ENCODE peak calls at places on chromosomes 5 and 9, in ten cellular contexts. One of them, this sample, is unnamed.

GRCh38 chr9:112535364-112535763 is 48.7 kb downstream of the KIAA1958 start:
- DNase-seq in lower lobe of right lung: no peak
- DNase-seq in breast epithelium: no peak
- DNase-seq in adipocyte: peak; percentile 44
- DNase-seq in GM23248: peak; percentile 44
- DNase-seq in colonic mucosa: no peak
- DNase-seq in PC-3: no peak
- DNase-seq in A549: no peak
- DNase-seq in fibroblast of lung: peak; percentile 42
- DNase-seq in Peyer's patch: no peak
- DNase-seq in this sample: no peak

GRCh38 chr9:111866976-111867375 is 29.6 kb upstream of the UGCG start:
- DNase-seq in lower lobe of right lung: no peak
- DNase-seq in breast epithelium: no peak
- DNase-seq in adipocyte: peak; percentile 42
- DNase-seq in GM23248: peak; percentile 71
- DNase-seq in colonic mucosa: no peak
- DNase-seq in PC-3: peak; percentile 84
- DNase-seq in A549: no peak
- DNase-seq in fibroblast of lung: peak; percentile 86
- DNase-seq in Peyer's patch: no peak
- DNase-seq in this sample: no peak

GRCh38 chr5:133343196-133343595 is 269.1 kb downstream of the FSTL4 start:
- DNase-seq in lower lobe of right lung: no peak
- DNase-seq in breast epithelium: peak; percentile 41
- DNase-seq in adipocyte: no peak
- DNase-seq in GM23248: no peak
- DNase-seq in colonic mucosa: no peak
- DNase-seq in PC-3: no peak
- DNase-seq in A549: no peak
- DNase-seq in fibroblast of lung: no peak
- DNase-seq in Peyer's patch: no peak
- DNase-seq in this sample: no peak

GRCh38 chr9:8895498-8896224 is 1096.1 kb upstream of the DMAC1 start:
- DNase-seq in lower lobe of right lung: no peak
- DNase-seq in breast epithelium: no peak
- DNase-seq in adipocyte: peak; percentile 14
- DNase-seq in GM23248: peak; percentile 20
- DNase-seq in colonic mucosa: no peak
- DNase-seq in PC-3: no peak
- DNase-seq in A549: peak; percentile 5
- DNase-seq in fibroblast of lung: peak; percentile 30
- DNase-seq in Peyer's patch: no peak
- DNase-seq in this sample: no peak

GRCh38 chr5:72555871-72556270 is 48.7 kb upstream of the ZNF366 start:
- DNase-seq in lower lobe of right lung: no peak
- DNase-seq in breast epithelium: no peak
- DNase-seq in adipocyte: peak; percentile 17
- DNase-seq in GM23248: peak; percentile 30
- DNase-seq in colonic mucosa: no peak
- DNase-seq in PC-3: no peak
- DNase-seq in A549: no peak
- DNase-seq in fibroblast of lung: no peak
- DNase-seq in Peyer's patch: no peak
- DNase-seq in this sample: no peak

GRCh38 chr9:32449969-32450368 is 65.5 kb downstream of the ACO1 start:
- DNase-seq in lower lobe of right lung: no peak
- DNase-seq in breast epithelium: no peak
- DNase-seq in adipocyte: no peak
- DNase-seq in GM23248: no peak
- DNase-seq in colonic mucosa: no peak
- DNase-seq in PC-3: no peak
- DNase-seq in A549: no peak
- DNase-seq in fibroblast of lung: no peak
- DNase-seq in Peyer's patch: no peak
- DNase-seq in this sample: no peak

GRCh38 chr9:130199605-130200004 is 27.4 kb downstream of the NCS1 start:
- DNase-seq in lower lobe of right lung: no peak
- DNase-seq in breast epithelium: no peak
- DNase-seq in adipocyte: no peak
- DNase-seq in GM23248: peak; percentile 44
- DNase-seq in colonic mucosa: no peak
- DNase-seq in PC-3: no peak
- DNase-seq in A549: no peak
- DNase-seq in fibroblast of lung: peak; percentile 96
- DNase-seq in Peyer's patch: no peak
- DNase-seq in this sample: no peak

GRCh38 chr9:12776775-12777055 is 1.9 kb downstream of the LURAP1L start:
- DNase-seq in lower lobe of right lung: no peak
- DNase-seq in breast epithelium: no peak
- DNase-seq in adipocyte: peak; percentile 56
- DNase-seq in GM23248: peak; percentile 73
- DNase-seq in colonic mucosa: no peak
- DNase-seq in PC-3: no peak
- DNase-seq in A549: no peak
- DNase-seq in fibroblast of lung: peak; percentile 72
- DNase-seq in Peyer's patch: no peak
- DNase-seq in this sample: no peak

GRCh38 chr5:29402270-29402669 is 1791.2 kb upstream of the CDH6 start:
- DNase-seq in lower lobe of right lung: no peak
- DNase-seq in breast epithelium: no peak
- DNase-seq in adipocyte: no peak
- DNase-seq in GM23248: no peak
- DNase-seq in colonic mucosa: no peak
- DNase-seq in PC-3: no peak
- DNase-seq in A549: no peak
- DNase-seq in fibroblast of lung: no peak
- DNase-seq in Peyer's patch: no peak
- DNase-seq in this sample: no peak
- H3K9me3 ChIP-seq in lower lobe of right lung: peaks cover 7% of the 10 kb centered on the region
- H3K9me3 ChIP-seq in breast epithelium: no peaks in the 10 kb centered on the region
- H3K9me3 ChIP-seq in adipocyte: peaks cover 29% of the 10 kb centered on the region
- H3K9me3 ChIP-seq in GM23248: no peaks in the 10 kb centered on the region
- H3K9me3 ChIP-seq in colonic mucosa: no peaks in the 10 kb centered on the region
- H3K9me3 ChIP-seq in PC-3: no peaks in the 10 kb centered on the region
- H3K9me3 ChIP-seq in A549: peaks cover 10% of the 10 kb centered on the region
- H3K9me3 ChIP-seq in fibroblast of lung: no peaks in the 10 kb centered on the region
- H3K9me3 ChIP-seq in Peyer's patch: no peaks in the 10 kb centered on the region
- H3K9me3 ChIP-seq in this sample: no peaks in the 10 kb centered on the region

GRCh38 chr5:141356133-141356532 is 1.3 kb downstream of the PCDHGA4 start:
- DNase-seq in lower lobe of right lung: no peak
- DNase-seq in breast epithelium: no peak
- DNase-seq in adipocyte: no peak
- DNase-seq in GM23248: no peak
- DNase-seq in colonic mucosa: no peak
- DNase-seq in PC-3: no peak
- DNase-seq in A549: no peak
- DNase-seq in fibroblast of lung: no peak
- DNase-seq in Peyer's patch: no peak
- DNase-seq in this sample: no peak
- H3K9me3 ChIP-seq in lower lobe of right lung: peaks cover 62% of the 10 kb centered on the region
- H3K9me3 ChIP-seq in breast epithelium: peaks cover 74% of the 10 kb centered on the region
- H3K9me3 ChIP-seq in adipocyte: peaks cover 63% of the 10 kb centered on the region
- H3K9me3 ChIP-seq in GM23248: peaks cover 3% of the 10 kb centered on the region
- H3K9me3 ChIP-seq in colonic mucosa: no peaks in the 10 kb centered on the region
- H3K9me3 ChIP-seq in PC-3: no peaks in the 10 kb centered on the region
- H3K9me3 ChIP-seq in A549: peaks cover 58% of the 10 kb centered on the region
- H3K9me3 ChIP-seq in fibroblast of lung: no peaks in the 10 kb centered on the region
- H3K9me3 ChIP-seq in Peyer's patch: peaks cover 14% of the 10 kb centered on the region
- H3K9me3 ChIP-seq in this sample: peaks cover 2% of the 10 kb centered on the region

DNA sequence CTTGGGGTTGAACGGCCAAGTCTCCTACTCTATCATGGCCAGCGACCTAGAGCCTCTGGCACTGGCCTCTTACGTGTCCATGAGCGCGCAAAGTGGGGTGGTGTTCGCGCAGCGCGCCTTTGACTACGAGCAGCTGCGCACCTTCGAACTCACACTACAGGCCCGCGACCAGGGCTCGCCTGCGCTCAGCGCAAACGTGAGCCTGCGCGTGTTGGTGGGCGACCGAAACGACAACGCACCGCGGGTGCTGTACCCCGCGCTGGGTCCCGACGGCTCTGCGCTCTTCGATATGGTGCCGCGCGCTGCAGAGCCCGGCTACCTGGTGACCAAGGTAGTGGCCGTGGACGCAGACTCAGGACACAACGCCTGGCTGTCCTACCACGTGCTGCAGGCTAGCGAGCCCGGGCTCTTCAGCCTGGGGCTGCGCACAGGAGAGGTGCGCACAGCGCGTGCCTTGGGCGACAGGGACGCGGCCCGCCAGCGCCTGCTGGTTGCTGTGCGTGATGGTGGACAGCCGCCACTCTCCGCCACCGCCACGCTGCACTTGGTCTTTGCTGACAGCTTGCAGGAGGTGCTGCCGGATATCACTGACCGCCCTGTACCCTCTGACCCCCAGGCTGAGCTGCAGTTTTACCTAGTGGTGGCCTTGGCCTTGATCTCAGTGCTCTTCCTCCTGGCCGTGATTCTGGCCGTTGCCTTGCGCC is 2.0 kb downstream of the PCDHGB5 start:
- DNase-seq in lower lobe of right lung: no peak
- DNase-seq in breast epithelium: no peak
- DNase-seq in adipocyte: no peak
- DNase-seq in GM23248: no peak
- DNase-seq in colonic mucosa: no peak
- DNase-seq in PC-3: no peak
- DNase-seq in A549: no peak
- DNase-seq in fibroblast of lung: no peak
- DNase-seq in Peyer's patch: no peak
- DNase-seq in this sample: no peak
- H3K9me3 ChIP-seq in lower lobe of right lung: peaks cover 63% of the 10 kb centered on the region
- H3K9me3 ChIP-seq in breast epithelium: peaks cover 79% of the 10 kb centered on the region
- H3K9me3 ChIP-seq in adipocyte: peaks cover 44% of the 10 kb centered on the region
- H3K9me3 ChIP-seq in GM23248: no peaks in the 10 kb centered on the region
- H3K9me3 ChIP-seq in colonic mucosa: no peaks in the 10 kb centered on the region
- H3K9me3 ChIP-seq in PC-3: peaks cover 7% of the 10 kb centered on the region
- H3K9me3 ChIP-seq in A549: peaks cover 68% of the 10 kb centered on the region
- H3K9me3 ChIP-seq in fibroblast of lung: peaks cover 4% of the 10 kb centered on the region
- H3K9me3 ChIP-seq in Peyer's patch: peaks cover 31% of the 10 kb centered on the region
- H3K9me3 ChIP-seq in this sample: no peaks in the 10 kb centered on the region

DNA sequence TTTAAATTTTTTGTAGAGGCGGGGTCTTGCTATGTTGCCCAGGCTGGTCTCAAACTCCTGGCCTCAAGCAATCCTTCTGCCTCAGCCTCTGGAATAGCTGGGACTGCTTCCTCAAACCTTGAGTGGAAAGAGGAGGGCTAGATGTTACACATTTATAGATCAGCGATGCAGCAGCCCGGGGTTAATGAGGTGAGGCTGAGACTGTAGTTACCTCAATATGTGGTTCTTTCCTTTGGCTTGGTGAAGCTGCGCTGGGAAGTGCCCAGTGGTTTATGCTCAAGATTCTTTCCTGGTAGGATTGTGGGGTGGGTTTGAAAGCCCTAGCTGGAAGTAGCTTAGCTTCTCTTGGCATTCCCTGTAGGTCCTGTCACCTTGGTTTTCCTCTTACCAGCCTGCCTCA is 22.5 kb downstream of the ZNF618 start:
- DNase-seq in lower lobe of right lung: no peak
- DNase-seq in breast epithelium: no peak
- DNase-seq in adipocyte: no peak
- DNase-seq in GM23248: no peak
- DNase-seq in colonic mucosa: no peak
- DNase-seq in PC-3: no peak
- DNase-seq in A549: no peak
- DNase-seq in fibroblast of lung: no peak
- DNase-seq in Peyer's patch: no peak
- DNase-seq in this sample: no peak
- H3K9me3 ChIP-seq in lower lobe of right lung: peaks cover 5% of the 10 kb centered on the region
- H3K9me3 ChIP-seq in breast epithelium: peaks cover 5% of the 10 kb centered on the region
- H3K9me3 ChIP-seq in adipocyte: peaks cover 6% of the 10 kb centered on the region
- H3K9me3 ChIP-seq in GM23248: no peaks in the 10 kb centered on the region
- H3K9me3 ChIP-seq in colonic mucosa: no peaks in the 10 kb centered on the region
- H3K9me3 ChIP-seq in PC-3: no peaks in the 10 kb centered on the region
- H3K9me3 ChIP-seq in A549: no peaks in the 10 kb centered on the region
- H3K9me3 ChIP-seq in fibroblast of lung: no peaks in the 10 kb centered on the region
- H3K9me3 ChIP-seq in Peyer's patch: no peaks in the 10 kb centered on the region
- H3K9me3 ChIP-seq in this sample: no peaks in the 10 kb centered on the region

GRCh38 chr9:95330720-95331404 is 13.4 kb upstream of the FANCC start:
- DNase-seq in lower lobe of right lung: no peak
- DNase-seq in breast epithelium: no peak
- DNase-seq in adipocyte: no peak
- DNase-seq in GM23248: no peak
- DNase-seq in colonic mucosa: no peak
- DNase-seq in PC-3: no peak
- DNase-seq in A549: no peak
- DNase-seq in fibroblast of lung: no peak
- DNase-seq in Peyer's patch: no peak
- DNase-seq in this sample: no peak
- H3K9me3 ChIP-seq in lower lobe of right lung: peaks cover 7% of the 10 kb centered on the region
- H3K9me3 ChIP-seq in breast epithelium: peaks cover 7% of the 10 kb centered on the region
- H3K9me3 ChIP-seq in adipocyte: peaks cover 21% of the 10 kb centered on the region
- H3K9me3 ChIP-seq in GM23248: no peaks in the 10 kb centered on the region
- H3K9me3 ChIP-seq in colonic mucosa: no peaks in the 10 kb centered on the region
- H3K9me3 ChIP-seq in PC-3: peaks cover 4% of the 10 kb centered on the region
- H3K9me3 ChIP-seq in A549: peaks cover 23% of the 10 kb centered on the region
- H3K9me3 ChIP-seq in fibroblast of lung: no peaks in the 10 kb centered on the region
- H3K9me3 ChIP-seq in Peyer's patch: no peaks in the 10 kb centered on the region
- H3K9me3 ChIP-seq in this sample: peaks cover 1% of the 10 kb centered on the region

This sample was measured in iPS DF 6.9.